ENCODE peak calls at places on chromosome 10, in ten cellular contexts. J, F, P, E, I, Q, A, H, V and M are unnamed samples.

GRCh38 chr10:1923998-1924397 is 186.7 kb upstream of the ADARB2 start:
- DNase-seq in F (no peak), I (no peak), J (no peak), Q (no peak), H (no peak), P (no peak), A (no peak), E (no peak), V (no peak), M (no peak)

GRCh38 chr10:114917927-114918672 is 19.9 kb upstream of the TRUB1 start:
- DNase-seq in A (peak; percentile 63), P (no peak), Q (peak; percentile 88), I (peak; percentile 35), H (no peak), E (no peak), V (no peak), J (no peak), F (no peak), M (no peak)

GRCh38 chr10:127977368-127978009 is 70.6 kb downstream of the PTPRE start:
- DNase-seq in E (peak; percentile 80), V (no peak), H (no peak), F (peak; percentile 79), J (peak; percentile 78), Q (peak; percentile 84), A (peak; percentile 5), P (no peak), I (peak; percentile 83), M (no peak)

GRCh38 chr10:3720228-3721019 is 64.6 kb downstream of the KLF6 start:
- DNase-seq in Q (peak; percentile 88), I (peak; percentile 93), V (no peak), H (no peak), E (peak; percentile 41), F (peak; percentile 81), A (no peak), P (no peak), J (peak; percentile 98), M (peak; percentile 12)

GRCh38 chr10:79070611-79071534 is 2.1 kb downstream of the ZMIZ1 start:
- DNase-seq in I (peak; percentile 83), F (peak; percentile 95), P (no peak), J (peak; percentile 97), Q (peak; percentile 64), V (peak; percentile 91), A (peak; percentile 85), H (peak; percentile 56), E (peak; percentile 92), M (peak; percentile 21)

GRCh38 chr10:37263304-37263703 is 137.9 kb downstream of the ANKRD30A start:
- DNase-seq in E (no peak), V (no peak), I (no peak), H (no peak), F (no peak), Q (no peak), A (peak; percentile 66), P (no peak), J (no peak), M (no peak)

GRCh38 chr10:32077896-32078295 is 21.7 kb upstream of the KIF5B start:
- DNase-seq in Q (peak; percentile 66), J (peak; percentile 65), V (no peak), F (no peak), I (peak; percentile 81), E (peak; percentile 28), H (no peak), A (peak; percentile 28), P (no peak), M (no peak)

GRCh38 chr10:107144490-107144889 is 20.0 kb downstream of the SORCS1 start:
- DNase-seq in Q (no peak), J (no peak), A (no peak), H (no peak), F (no peak), P (no peak), I (no peak), E (no peak), V (no peak), M (peak; percentile 32)

GRCh38 chr10:89001024-89001423 is 10.4 kb downstream of the FAS start:
- DNase-seq in Q (no peak), I (peak; percentile 35), E (no peak), A (no peak), P (no peak), J (no peak), V (no peak), H (no peak), F (no peak), M (peak; percentile 72)

GRCh38 chr10:32985781-32986350 is 27.8 kb upstream of the ITGB1 start:
- DNase-seq in P (no peak), F (no peak), A (peak; percentile 97), V (no peak), I (peak; percentile 98), H (no peak), E (no peak), Q (peak; percentile 91), J (peak; percentile 94), M (peak; percentile 21)

GRCh38 chr10:91410638-91411367 is 659 bp downstream of the HECTD2 start:
- DNase-seq in A (no peak), F (no peak), Q (peak; percentile 62), J (peak; percentile 50), E (no peak), H (no peak), I (peak; percentile 46), P (no peak), V (no peak), M (peak; percentile 11)

GRCh38 chr10:90204131-90204955 is 503.0 kb downstream of the KIF20B start:
- DNase-seq in H (no peak), Q (peak; percentile 54), A (no peak), V (no peak), P (no peak), J (no peak), E (no peak), F (no peak), I (no peak), M (no peak)

GRCh38 chr10:87740232-87740631 is 77.8 kb downstream of the ATAD1 start:
- DNase-seq in P (no peak), V (no peak), H (no peak), F (no peak), I (peak; percentile 92), E (no peak), J (peak; percentile 86), A (peak; percentile 50), Q (peak; percentile 29), M (no peak)

GRCh38 chr10:73837072-73837471 is 25.7 kb upstream of the NDST2 start:
- DNase-seq in J (peak; percentile 66), V (no peak), I (peak; percentile 69), F (no peak), Q (peak; percentile 44), H (no peak), P (no peak), E (no peak), A (no peak), M (no peak)

GRCh38 chr10:114239994-114240345 is 916 bp downstream of the VWA2 start:
- DNase-seq in P (no peak), Q (no peak), E (no peak), H (no peak), V (no peak), J (no peak), F (no peak), I (no peak), A (no peak), M (no peak)

GRCh38 chr10:24503627-24504320 is 219.9 kb downstream of the ARHGAP21 start:
- DNase-seq in V (peak; percentile 75), H (peak; percentile 42), E (no peak), F (no peak), Q (peak; percentile 78), I (peak; percentile 69), A (peak; percentile 75), P (peak; percentile 48), J (peak; percentile 59), M (peak; percentile 76)

GRCh38 chr10:80453392-80453714 is 757 bp upstream of the TSPAN14 start:
- DNase-seq in I (no peak), J (no peak), Q (no peak), P (no peak), H (no peak), V (no peak), F (no peak), A (no peak), E (no peak), M (no peak)
- TF ChIP-seq CTCF in I (no peak), J (no peak), Q (no peak), P (no peak), H (no peak), V (peak; percentile 35), F (no peak), A (peak; percentile 11), E (no peak), M (no peak)

GRCh38 chr10:57249615-57250281 is 888.7 kb upstream of the ZWINT start:
- DNase-seq in F (no peak), Q (no peak), P (no peak), H (no peak), I (no peak), V (peak; percentile 34), E (no peak), J (no peak), A (no peak), M (no peak)
- H3K4me3 ChIP-seq in F (no peak overlapping the region), Q (no peak overlapping the region), P (no peak overlapping the region), H (no peak overlapping the region), I (no peak overlapping the region), V (no peak overlapping the region), E (no peak overlapping the region), J (no peak overlapping the region), A (no peak overlapping the region), M (no peak overlapping the region)

DNA sequence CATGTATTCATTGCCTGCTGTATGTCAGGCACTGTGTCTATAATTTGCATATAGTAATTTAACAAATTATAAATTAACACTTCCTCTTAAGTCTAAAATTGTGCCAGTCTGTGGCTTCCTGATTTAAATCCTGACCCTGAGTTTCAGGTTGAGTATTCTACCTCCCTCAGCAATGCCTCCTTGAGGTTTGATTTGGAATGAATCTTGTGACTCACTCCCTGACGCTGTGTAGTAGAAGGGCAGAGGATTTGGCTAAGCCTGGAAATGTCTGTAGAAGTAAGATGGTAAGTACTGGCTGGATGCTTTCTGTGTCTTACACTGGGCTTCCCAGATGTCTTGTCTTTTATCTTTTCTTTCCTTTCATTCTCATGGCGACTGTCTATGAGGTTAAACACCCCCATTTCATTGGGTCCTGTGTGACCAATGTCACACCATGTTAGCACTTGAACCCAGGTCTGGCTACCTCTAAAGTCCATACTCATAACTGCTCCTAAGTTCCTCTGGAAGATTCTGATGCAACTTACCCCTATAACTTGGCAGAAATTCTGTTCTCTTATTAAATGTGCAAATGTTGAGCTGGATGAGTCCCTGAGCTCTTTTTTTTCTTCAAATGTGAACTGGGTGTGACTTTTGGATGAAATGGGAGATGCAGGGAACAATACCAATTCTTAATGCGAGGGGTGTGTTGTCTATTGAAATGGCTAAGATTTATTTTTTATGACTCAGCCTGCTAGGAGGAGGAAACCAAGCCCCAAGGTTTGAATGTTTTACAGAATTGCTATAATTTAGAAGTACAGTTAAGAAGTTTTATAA is 48.5 kb downstream of the PLCE1 start:
- DNase-seq in V (no peak), Q (peak; percentile 81), H (no peak), F (no peak), J (peak; percentile 76), E (no peak), P (peak; percentile 12), A (peak; percentile 87), I (peak; percentile 82), M (peak; percentile 5)
- TF ChIP-seq CTCF in V (no peak), Q (peak; percentile 32), H (no peak), F (no peak), J (peak; percentile 32), E (no peak), P (peak; percentile 28), A (peak; percentile 51), I (peak; percentile 49), M (no peak)

DNA sequence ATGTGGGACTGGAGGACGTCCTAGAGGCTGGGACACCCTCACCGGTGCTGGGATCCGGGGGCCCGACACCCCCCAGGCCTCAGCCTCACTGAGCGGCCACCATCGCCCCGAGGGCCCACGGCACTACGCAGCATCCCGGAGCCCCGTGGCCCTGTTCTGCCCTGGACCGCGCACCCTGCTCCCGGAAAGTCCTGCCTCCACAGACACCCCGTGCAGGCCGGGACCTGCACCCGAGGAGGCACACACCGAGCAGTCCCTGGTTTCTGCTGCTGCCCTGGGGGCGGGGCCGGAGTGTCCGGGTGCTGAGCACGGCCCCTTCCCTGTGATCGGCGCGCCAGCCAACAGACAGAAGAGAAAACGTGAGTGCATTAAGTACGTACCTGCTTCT is 18.1 kb upstream of the KNDC1 start:
- DNase-seq in J (no peak), Q (no peak), A (no peak), I (no peak), F (peak; percentile 29), H (no peak), V (peak; percentile 31), E (peak; percentile 6), P (no peak), M (no peak)
- H3K4me3 ChIP-seq in J (no peak overlapping the region), Q (no peak overlapping the region), A (no peak overlapping the region), I (no peak overlapping the region), F (no peak overlapping the region), H (no peak overlapping the region), V (no peak overlapping the region), E (no peak overlapping the region), P (no peak overlapping the region), M (no peak overlapping the region)